ENCODE peak calls at places on chromosomes 4 and X, in eight cellular contexts. Y is glutamatergic neuron; Q is GM10248; J is HCT116; F is CD8-positive, alpha-beta T cell; R is dorsolateral prefrontal cortex; D is activated B cell treated with CpG ODN at 0.5 μM for 24 hours; Z is astrocyte of the spinal cord. P is an unnamed sample.

GRCh38 chr4:105715692-105716278 is 7.2 kb downstream of the GSTCD start:
- DNase-seq in Y (no peak), Q (no peak), J (peak; percentile 13), F (no peak), R (no peak), D (no peak), Z (peak; percentile 56), P (no peak)

GRCh38 chr4:54091637-54092404 is 8.1 kb upstream of the GSX2 start:
- DNase-seq in Y (peak; percentile 48), Q (peak; percentile 80), J (no peak), F (peak; percentile 57), R (peak; percentile 68), D (peak; percentile 55), Z (peak; percentile 67), P (peak; percentile 93)

GRCh38 chr4:41318839-41319530 is 62.3 kb downstream of the UCHL1 start:
- DNase-seq in Y (no peak), Q (no peak), J (no peak), F (no peak), R (no peak), D (no peak), Z (no peak), P (no peak)

GRCh38 chr4:2072971-2073807 is 14.1 kb downstream of the NAT8L start:
- DNase-seq in Y (peak; percentile 11), Q (no peak), J (no peak), F (no peak), R (no peak), D (no peak), Z (no peak), P (no peak)

GRCh38 chrX:23392195-23392594 is 57.5 kb downstream of the PTCHD1 start:
- DNase-seq in Y (no peak), Q (no peak), J (no peak), F (no peak), R (no peak), D (no peak), Z (no peak), P (no peak)

GRCh38 chr4:137393043-137393442 is 139.3 kb downstream of the PCDH18 start:
- DNase-seq in Y (no peak), Q (no peak), J (no peak), F (no peak), R (no peak), D (no peak), Z (peak; percentile 61), P (no peak)

GRCh38 chrX:115350696-115351408 is 61.3 kb downstream of the LUZP4 start:
- DNase-seq in Y (no peak), Q (no peak), J (no peak), F (no peak), R (no peak), D (no peak), Z (no peak), P (peak; percentile 86)

GRCh38 chr4:185204238-185204910 is 574 bp upstream of the CFAP97 start:
- DNase-seq in Y (no peak), Q (no peak), J (no peak), F (no peak), R (no peak), D (no peak), Z (no peak), P (no peak)

GRCh38 chr4:41160856-41161255 is 53.5 kb downstream of the APBB2 start:
- DNase-seq in Y (no peak), Q (no peak), J (peak; percentile 74), F (no peak), R (no peak), D (no peak), Z (no peak), P (no peak)

GRCh38 chr4:169417629-169418282 is 147.0 kb upstream of the SH3RF1 start:
- DNase-seq in Y (no peak), Q (no peak), J (no peak), F (no peak), R (no peak), D (no peak), Z (peak; percentile 15), P (no peak)

GRCh38 chr4:149164282-149164681 is 651.4 kb downstream of the IQCM start:
- DNase-seq in Y (no peak), Q (no peak), J (no peak), F (no peak), R (no peak), D (no peak), Z (peak; percentile 64), P (no peak)

GRCh38 chr4:95506264-95506663 is 42.5 kb downstream of the UNC5C start:
- DNase-seq in Y (no peak), Q (no peak), J (peak; percentile 57), F (no peak), R (no peak), D (no peak), Z (peak; percentile 59), P (no peak)

GRCh38 chrX:48578661-48579128 is 4.4 kb downstream of the RBM3 start:
- DNase-seq in Y (no peak), Q (no peak), J (no peak), F (no peak), R (no peak), D (no peak), Z (no peak), P (no peak)

GRCh38 chr4:7434766-7435150 is at the start of gene PSAPL1:
- DNase-seq in Y (no peak), Q (no peak), J (peak; percentile 16), F (no peak), R (no peak), D (no peak), Z (no peak), P (no peak)

GRCh38 chr4:37803348-37803973 is 23.0 kb upstream of the PGM2 start:
- DNase-seq in Y (no peak), Q (peak; percentile 33), J (no peak), F (no peak), R (no peak), D (no peak), Z (peak; percentile 72), P (no peak)

GRCh38 chr4:53638919-53639318 is 47.6 kb upstream of the LNX1 start:
- DNase-seq in Y (no peak), Q (no peak), J (no peak), F (no peak), R (no peak), D (no peak), Z (no peak), P (no peak)

GRCh38 chrX:110665636-110666035 is 130.0 kb downstream of the CHRDL1 start:
- DNase-seq in Y (peak; percentile 59), Q (no peak), J (no peak), F (no peak), R (no peak), D (no peak), Z (peak; percentile 9), P (no peak)

GRCh38 chrX:20498851-20499635 is 232.3 kb upstream of the RPS6KA3 start:
- DNase-seq in Y (no peak), Q (no peak), J (no peak), F (no peak), R (no peak), D (no peak), Z (no peak), P (no peak)

GRCh38 chr4:40193018-40193571 is 3.7 kb upstream of the RHOH start:
- DNase-seq in Y (no peak), Q (no peak), J (no peak), F (no peak), R (no peak), D (no peak), Z (no peak), P (no peak)

GRCh38 chr4:139890810-139891209 is 225.2 kb downstream of the MGST2 start:
- DNase-seq in Y (no peak), Q (no peak), J (no peak), F (no peak), R (no peak), D (no peak), Z (peak; percentile 55), P (no peak)

DNA sequence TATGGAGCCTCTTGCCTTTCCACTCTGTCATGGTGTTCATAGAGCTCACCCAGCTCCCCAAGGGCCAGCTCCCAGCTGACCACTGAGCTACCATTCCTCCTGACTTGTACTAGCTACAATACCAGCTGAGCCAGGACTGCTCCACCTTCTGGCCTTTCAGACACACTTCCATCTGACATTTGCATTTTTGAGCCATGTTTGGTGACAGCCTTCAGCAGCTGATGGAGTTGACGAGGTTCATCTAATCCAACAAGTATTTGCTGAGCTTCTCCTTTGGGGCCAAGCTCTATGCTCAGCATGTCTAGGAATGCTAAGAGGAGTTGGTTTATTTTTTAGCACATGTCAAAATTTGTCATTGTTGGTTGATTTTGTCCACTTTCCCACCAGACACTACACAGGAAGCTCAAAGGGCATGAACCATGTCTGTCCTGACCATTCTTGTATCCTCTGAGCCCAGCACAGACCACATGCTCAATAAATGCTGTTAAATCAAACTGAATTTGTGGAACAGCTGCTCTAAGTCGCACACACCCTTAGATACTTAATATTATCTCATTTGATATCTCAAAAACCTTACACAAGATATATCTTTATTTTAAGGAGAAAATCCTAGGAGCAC is 142.6 kb upstream of the PPARGC1A start:
- DNase-seq in Y (peak; percentile 34), Q (no peak), J (no peak), F (no peak), R (no peak), D (no peak), Z (peak; percentile 7), P (no peak)
- TF ChIP-seq CTCF in Y (peak; percentile 34), Q (no peak), J (no peak), F (no peak), R (no peak), D (no peak), Z (peak; percentile 33), P (peak; percentile 46)

GRCh38 chr4:175253184-175253902 is 335.2 kb downstream of the ADAM29 start:
- DNase-seq in Y (no peak), Q (peak; percentile 7), J (peak; percentile 19), F (no peak), R (no peak), D (no peak), Z (no peak), P (peak; percentile 75)
- TF ChIP-seq CTCF in Y (no peak), Q (peak; percentile 17), J (peak; percentile 46), F (no peak), R (no peak), D (no peak), Z (peak; percentile 32), P (peak; percentile 28)

GRCh38 chrX:120857240-120857639 is 18.4 kb downstream of the CT47B1 start:
- DNase-seq in Y (no peak), Q (no peak), J (peak; percentile 7), F (no peak), R (no peak), D (no peak), Z (no peak), P (no peak)
- TF ChIP-seq CTCF in Y (no peak), Q (no peak), J (peak; percentile 18), F (no peak), R (no peak), D (no peak), Z (peak; percentile 3), P (no peak)

GRCh38 chrX:15812212-15812938 is 22.1 kb downstream of the ZRSR2 start:
- DNase-seq in Y (no peak), Q (no peak), J (no peak), F (no peak), R (no peak), D (no peak), Z (no peak), P (no peak)

GRCh38 chrX:15814811-15815210 is 24.5 kb downstream of the ZRSR2 start:
- DNase-seq in Y (no peak), Q (no peak), J (no peak), F (no peak), R (no peak), D (no peak), Z (no peak), P (no peak)

GRCh38 chrX:15816453-15816838 is 26.2 kb downstream of the ZRSR2 start:
- DNase-seq in Y (no peak), Q (no peak), J (no peak), F (no peak), R (no peak), D (no peak), Z (no peak), P (no peak)

GRCh38 chrX:15816886-15817285 is 26.6 kb downstream of the ZRSR2 start:
- DNase-seq in Y (no peak), Q (no peak), J (no peak), F (no peak), R (no peak), D (no peak), Z (peak; percentile 27), P (no peak)

GRCh38 chrX:15815779-15816452 is 25.6 kb downstream of the ZRSR2 start:
- DNase-seq in Y (no peak), Q (peak; percentile 30), J (peak; percentile 3), F (no peak), R (no peak), D (no peak), Z (no peak), P (no peak)
- TF ChIP-seq CTCF in Y (peak; percentile 12), Q (peak; percentile 26), J (peak; percentile 26), F (peak; percentile 22), R (peak; percentile 36), D (no peak), Z (peak; percentile 50), P (peak; percentile 47)

P was measured in osteocyte.